ENCODE peak calls at places on chromosomes 6 and 20, in four cellular contexts. K, N, R and T are unnamed samples.

GRCh38 chr6:14964901-14965300 is 281.0 kb upstream of the JARID2 start:
- DNase-seq in K (no peak), R (no peak), N (no peak), T (no peak)

GRCh38 chr6:135576055-135576454 is 78.5 kb upstream of the AHI1 start:
- DNase-seq in K (no peak), N (no peak), R (no peak), T (no peak)

GRCh38 chr20:63580796-63581461 is 6.9 kb upstream of the HELZ2 start:
- DNase-seq in N (no peak), R (peak; percentile 57), K (peak; percentile 50), T (no peak)

GRCh38 chr6:168417660-168418059 is 23.3 kb upstream of the SMOC2 start:
- DNase-seq in N (no peak), R (no peak), K (no peak), T (no peak)

GRCh38 chr6:113994934-113995342 is 24.0 kb upstream of the HDAC2 start:
- DNase-seq in K (peak; percentile 18), N (no peak), R (no peak), T (no peak)

GRCh38 chr20:36859700-36860330 is 16.1 kb upstream of the TLDC2 start:
- DNase-seq in R (no peak), N (no peak), K (no peak), T (no peak)

GRCh38 chr6:164085086-164085485 is 670.6 kb downstream of the QKI start:
- DNase-seq in R (no peak), K (no peak), N (peak; percentile 25), T (peak; percentile 34)

GRCh38 chr6:165552248-165552736 is 110.7 kb downstream of the PDE10A start:
- DNase-seq in R (no peak), K (no peak), N (no peak), T (no peak)

GRCh38 chr20:25484224-25484846 is 76.9 kb downstream of the GINS1 start:
- DNase-seq in R (no peak), K (no peak), N (no peak), T (no peak)

GRCh38 chr6:1364791-1365190 is 24.6 kb upstream of the FOXF2 start:
- DNase-seq in N (no peak), R (no peak), K (no peak), T (no peak)

GRCh38 chr6:89944826-89945407 is 50.6 kb downstream of the GJA10 start:
- DNase-seq in K (no peak), R (no peak), N (no peak), T (no peak)

GRCh38 chr20:24769878-24770627 is 179.0 kb upstream of the CST7 start:
- DNase-seq in N (no peak), K (peak; percentile 4), R (no peak), T (peak; percentile 12)

GRCh38 chr6:150142657-150143501 is at the start of gene PPP1R14C:
- DNase-seq in K (peak; percentile 68), R (no peak), N (no peak), T (peak; percentile 91)

GRCh38 chr6:159716247-159717086 is 10.8 kb upstream of the WTAP start:
- DNase-seq in N (no peak), K (no peak), R (peak; percentile 89), T (no peak)

GRCh38 chr6:159715168-159715567 is 12.1 kb upstream of the WTAP start:
- DNase-seq in K (no peak), N (no peak), R (no peak), T (no peak)

GRCh38 chr6:159714404-159714803 is 12.9 kb upstream of the WTAP start:
- DNase-seq in N (no peak), K (no peak), R (no peak), T (no peak)

GRCh38 chr6:159713984-159714383 is 13.3 kb upstream of the WTAP start:
- DNase-seq in N (no peak), K (no peak), R (no peak), T (no peak)

DNA sequence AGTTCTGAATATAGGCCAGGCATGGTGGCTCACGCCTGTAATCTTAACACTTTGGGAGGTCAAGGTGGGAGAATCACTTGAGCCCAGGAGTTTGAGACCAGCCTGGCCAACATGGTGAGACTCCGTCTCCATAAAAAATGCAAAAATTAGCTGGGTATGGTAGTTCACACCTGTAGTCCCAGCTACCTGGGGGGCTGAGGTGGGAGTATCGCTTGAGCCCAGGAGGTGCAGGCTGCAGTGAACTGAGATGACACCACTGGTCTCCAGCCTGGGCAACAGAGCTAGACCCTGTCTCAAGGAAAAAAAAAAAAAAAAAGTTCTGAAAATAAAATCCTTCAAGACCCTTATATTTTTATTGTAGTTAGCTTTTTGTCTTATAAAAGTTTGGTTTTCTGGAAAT is 11.7 kb upstream of the WTAP start:
- DNase-seq in N (no peak), K (no peak), R (no peak), T (no peak)
- H3K27ac ChIP-seq in N (no peak overlapping the region), K (peak overlapping the region; percentile 78), R (peak overlapping the region; percentile 85), T (peak overlapping the region; percentile 52)

GRCh38 chr20:34637245-34638185 is 39.4 kb downstream of the PIGU start:
- DNase-seq in K (no peak), R (peak; percentile 85), N (peak; percentile 16), T (no peak)
- TF ChIP-seq EP300 in K (no peak), R (no peak), N (peak; percentile 89), T (no peak)

GRCh38 chr6:33803571-33804053 is at the start of gene MLN:
- DNase-seq in K (no peak), N (no peak), R (no peak), T (peak; percentile 60)
- H3K27me3 ChIP-seq in K (peaks cover 28% of the 10 kb centered on the region), N (peaks cover 60% of the 10 kb centered on the region), R (peaks cover 4% of the 10 kb centered on the region), T (no peaks in the 10 kb centered on the region)

GRCh38 chr6:144338951-144339681 is 54.0 kb downstream of the UTRN start:
- DNase-seq in K (no peak), R (no peak), N (no peak), T (no peak)

GRCh38 chr6:144338474-144338873 is 53.3 kb downstream of the UTRN start:
- DNase-seq in N (no peak), K (no peak), R (no peak), T (no peak)

GRCh38 chr6:144341831-144342527 is 56.8 kb downstream of the UTRN start:
- DNase-seq in R (no peak), K (peak; percentile 37), N (no peak), T (no peak)

GRCh38 chr6:144340541-144341371 is 55.6 kb downstream of the UTRN start:
- DNase-seq in K (no peak), R (no peak), N (no peak), T (no peak)

GRCh38 chr6:144339859-144340452 is 54.8 kb downstream of the UTRN start:
- DNase-seq in N (no peak), R (no peak), K (no peak), T (no peak)
- H3K27ac ChIP-seq in N (no peak overlapping the region), R (no peak overlapping the region), K (peak overlapping the region; percentile 72), T (peak overlapping the region; percentile 44)

GRCh38 chr6:111841822-111842221 is 31.4 kb downstream of the FYN start:
- DNase-seq in K (peak; percentile 48), R (no peak), N (no peak), T (no peak)

GRCh38 chr6:111842271-111842822 is 30.9 kb downstream of the FYN start:
- DNase-seq in K (no peak), N (no peak), R (no peak), T (no peak)

GRCh38 chr6:111843347-111844147 is 29.7 kb downstream of the FYN start:
- DNase-seq in K (peak; percentile 35), N (no peak), R (no peak), T (no peak)

GRCh38 chr6:111844376-111844775 is 28.9 kb downstream of the FYN start:
- DNase-seq in R (no peak), N (no peak), K (no peak), T (no peak)

GRCh38 chr6:111842891-111843290 is 30.4 kb downstream of the FYN start:
- DNase-seq in R (no peak), K (no peak), N (no peak), T (no peak)
- TF ChIP-seq EP300 in R (no peak), K (no peak), N (no peak), T (no peak)